ENCODE peak calls at places on chromosomes 16 and 17, in seven cellular contexts. R is fibroblast of the aortic adventitia, H is osteocyte, U is AG09309, F is AG04449, P is bronchial epithelial cell, L is Caco-2. A is an unnamed sample.

GRCh38 chr16:86809458-86809955 is 231.2 kb downstream of the FOXL1 start:
- DNase-seq in H (no peak), U (peak; percentile 68), P (peak; percentile 91), R (peak; percentile 78), L (no peak), F (peak; percentile 90), A (peak; percentile 63)

GRCh38 chr16:13866073-13866472 is 53.9 kb upstream of the ERCC4 start:
- DNase-seq in L (peak; percentile 76), P (peak; percentile 67), U (peak; percentile 46), R (peak; percentile 92), F (peak; percentile 12), H (no peak), A (peak; percentile 64)

GRCh38 chr17:28727727-28728363 is 743 bp upstream of the NEK8 start:
- DNase-seq in H (no peak), U (no peak), R (no peak), P (peak; percentile 91), L (peak; percentile 81), F (no peak), A (peak; percentile 47)

GRCh38 chr17:42680331-42680808 is 1.3 kb downstream of the CCR10 start:
- DNase-seq in U (no peak), L (peak; percentile 37), F (no peak), R (no peak), H (no peak), P (no peak), A (peak; percentile 11)

GRCh38 chr17:79085154-79085920 is 10.7 kb downstream of the ENGASE start:
- DNase-seq in H (no peak), P (no peak), R (no peak), U (no peak), F (no peak), L (no peak), A (no peak)

GRCh38 chr16:14672403-14672971 is 21.6 kb downstream of the PLA2G10 start:
- DNase-seq in U (no peak), H (no peak), F (no peak), R (peak; percentile 7), L (no peak), P (no peak), A (no peak)

GRCh38 chr17:29389994-29390855 is at the start of gene TAOK1:
- DNase-seq in P (peak; percentile 90), U (peak; percentile 90), L (peak; percentile 100), H (peak; percentile 100), R (peak; percentile 97), F (peak; percentile 84), A (peak; percentile 98)

GRCh38 chr17:61129232-61129631 is 270.4 kb upstream of the TBX2 start:
- DNase-seq in H (no peak), P (no peak), U (no peak), F (no peak), R (no peak), L (no peak), A (no peak)

GRCh38 chr17:34840758-34841157 is 120.5 kb downstream of the CCT6B start:
- DNase-seq in F (no peak), L (no peak), R (no peak), P (no peak), H (no peak), U (no peak), A (no peak)

GRCh38 chr16:58114827-58115825 is 14.1 kb downstream of the CFAP20 start:
- DNase-seq in U (no peak), P (no peak), L (no peak), R (no peak), F (no peak), H (no peak), A (no peak)

GRCh38 chr17:37607637-37608368 is 1.4 kb downstream of the SYNRG start:
- DNase-seq in P (no peak), H (no peak), U (no peak), R (no peak), F (no peak), L (no peak), A (no peak)

GRCh38 chr17:76524598-76525512 is 12.7 kb downstream of the CYGB start:
- DNase-seq in L (no peak), H (no peak), P (no peak), F (no peak), U (no peak), R (peak; percentile 70), A (no peak)

GRCh38 chr16:23434380-23434779 is 18.6 kb downstream of the COG7 start:
- DNase-seq in R (peak; percentile 85), F (no peak), L (peak; percentile 60), H (no peak), P (peak; percentile 65), U (no peak), A (peak; percentile 60)

GRCh38 chr16:27472091-27473020 is 70.4 kb downstream of the IL21R start:
- DNase-seq in R (no peak), L (no peak), U (no peak), P (no peak), H (no peak), F (no peak), A (no peak)

GRCh38 chr16:20799599-20799998 is 6.7 kb downstream of the ERI2 start:
- DNase-seq in L (no peak), U (no peak), R (peak; percentile 67), P (peak; percentile 23), H (no peak), F (no peak), A (peak; percentile 32)

GRCh38 chr17:65627892-65628622 is 66.6 kb upstream of the AXIN2 start:
- DNase-seq in H (no peak), U (peak; percentile 29), R (peak; percentile 43), L (peak; percentile 57), F (no peak), P (peak; percentile 76), A (peak; percentile 53)

GRCh38 chr17:69997332-69997731 is 77.7 kb upstream of the KCNJ16 start:
- DNase-seq in U (no peak), R (peak; percentile 28), P (peak; percentile 85), H (no peak), L (peak; percentile 24), F (no peak), A (peak; percentile 32)

GRCh38 chr16:27611340-27611739 is 61.4 kb downstream of the KATNIP start:
- DNase-seq in R (no peak), U (no peak), H (no peak), F (no peak), P (no peak), L (no peak), A (no peak)

GRCh38 chr17:43126911-43127290 is 1.7 kb upstream of the BRCA1 start:
- DNase-seq in H (no peak), P (no peak), F (no peak), R (no peak), L (no peak), U (no peak), A (no peak)

GRCh38 chr16:54280751-54281150 is 5.8 kb downstream of the IRX3 start:
- DNase-seq in H (no peak), R (peak; percentile 35), F (no peak), P (peak; percentile 77), L (no peak), U (no peak), A (peak; percentile 18)

GRCh38 chr17:45092932-45093430 is 31.9 kb downstream of the NMT1 start:
- DNase-seq in U (peak; percentile 96), L (no peak), P (peak; percentile 96), R (peak; percentile 99), F (peak; percentile 96), H (peak; percentile 93), A (peak; percentile 98)

GRCh38 chr16:73126453-73126853 is 78.5 kb upstream of the ZFHX3 start:
- DNase-seq in R (peak; percentile 85), H (no peak), F (peak; percentile 36), L (peak; percentile 15), P (peak; percentile 72), U (peak; percentile 59), A (peak; percentile 6)

GRCh38 chr16:31460582-31461002 is 1.3 kb downstream of the ARMC5 start:
- DNase-seq in P (peak; percentile 66), L (no peak), R (peak; percentile 73), U (peak; percentile 57), F (no peak), H (no peak), A (peak; percentile 78)

GRCh38 chr16:50297301-50298074 is 31.1 kb downstream of the ADCY7 start:
- DNase-seq in P (no peak), L (no peak), F (no peak), U (no peak), R (no peak), H (no peak), A (no peak)

GRCh38 chr16:6674071-6674470 is 658.6 kb upstream of the RBFOX1 start:
- DNase-seq in F (no peak), L (no peak), U (no peak), R (no peak), P (no peak), H (no peak), A (no peak)

GRCh38 chr16:27999687-28000086 is 63.8 kb downstream of the GSG1L start:
- DNase-seq in L (no peak), H (no peak), P (peak; percentile 17), R (no peak), U (no peak), F (no peak), A (peak; percentile 23)

GRCh38 chr17:42342242-42343008 is 45.8 kb downstream of the STAT3 start:
- DNase-seq in F (no peak), H (no peak), R (no peak), U (no peak), P (no peak), L (no peak), A (peak; percentile 44)

DNA sequence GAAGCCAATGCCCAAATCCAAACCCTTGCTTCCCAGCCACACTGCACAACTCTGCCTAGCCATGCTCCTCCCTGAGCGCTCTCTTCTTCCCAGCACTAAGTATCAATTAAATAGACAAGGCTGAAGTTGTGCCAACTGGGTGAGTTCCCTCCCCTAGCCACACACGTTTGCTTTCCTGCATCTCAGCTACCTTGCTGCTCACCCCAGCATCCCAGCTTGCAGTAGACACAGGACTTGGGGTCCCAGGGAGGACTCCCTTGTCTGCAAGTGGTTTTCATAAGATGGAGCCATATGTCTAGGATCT is 4.9 kb downstream of the CCDC182 start:
- DNase-seq in H (no peak), R (no peak), L (no peak), F (no peak), P (no peak), U (no peak), A (no peak)
- TF ChIP-seq CTCF in H (no peak), R (no peak), L (no peak), F (no peak), P (no peak), U (no peak), A (no peak)

DNA sequence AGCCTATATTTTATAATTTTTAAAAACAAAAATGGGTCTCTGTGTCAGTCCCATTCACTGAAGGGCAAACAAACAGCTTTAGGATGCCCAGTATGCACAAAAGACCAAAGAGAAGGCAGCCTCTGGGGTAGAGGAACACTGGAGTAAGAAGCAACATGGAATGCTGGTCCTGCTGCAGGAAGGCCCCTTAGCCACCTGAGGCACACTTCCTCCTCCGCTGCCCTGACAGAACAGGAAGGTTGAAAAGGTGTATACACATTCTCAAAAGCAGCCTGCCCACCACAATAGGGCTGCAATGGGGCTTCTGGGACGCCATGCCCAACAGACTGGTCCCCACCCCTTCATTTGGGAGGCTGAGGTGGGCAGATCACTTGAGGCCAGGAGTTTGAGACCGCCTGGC is 19.5 kb downstream of the TOM1L2 start:
- DNase-seq in F (no peak), H (no peak), R (no peak), U (no peak), P (no peak), L (no peak), A (no peak)
- TF ChIP-seq CTCF in F (no peak), H (no peak), R (no peak), U (no peak), P (no peak), L (no peak), A (no peak)

GRCh38 chr17:39753514-39754160 is 15.9 kb downstream of the GRB7 start:
- DNase-seq in F (no peak), R (no peak), P (no peak), U (no peak), H (no peak), L (peak; percentile 82), A (no peak)
- TF ChIP-seq CTCF in F (peak; percentile 10), R (no peak), P (no peak), U (no peak), H (no peak), L (no peak), A (no peak)

GRCh38 chr16:87927195-87927562 is 9.2 kb downstream of the CA5A start:
- DNase-seq in L (peak; percentile 51), H (no peak), U (no peak), P (no peak), R (no peak), F (no peak), A (no peak)
- TF ChIP-seq CTCF in L (peak; percentile 35), H (no peak), U (no peak), P (no peak), R (peak; percentile 6), F (no peak), A (no peak)